ENCODE peak calls at places on chromosomes 1 and 21, in ten cellular contexts. One of them, this sample, is unnamed.

GRCh38 chr1:40848530-40849189 is 13.5 kb downstream of the CITED4 start:
- DNase-seq in OCI-LY7: peak
- DNase-seq in heart right ventricle: peak
- DNase-seq in WTC11: peak
- DNase-seq in upper lobe of right lung: peak
- DNase-seq in fibroblast of lung: peak
- DNase-seq in lung: peak
- DNase-seq in lower lobe of right lung: peak
- DNase-seq in left ventricle myocardium inferior: peak
- DNase-seq in spleen: peak
- DNase-seq in this sample: no peak

GRCh38 chr1:109498161-109498801 is 4.4 kb downstream of the CYB561D1 start:
- DNase-seq in OCI-LY7: peak
- DNase-seq in heart right ventricle: no peak
- DNase-seq in WTC11: peak
- DNase-seq in upper lobe of right lung: no peak
- DNase-seq in fibroblast of lung: peak
- DNase-seq in lung: no peak
- DNase-seq in lower lobe of right lung: no peak
- DNase-seq in left ventricle myocardium inferior: no peak
- DNase-seq in spleen: no peak
- DNase-seq in this sample: no peak

GRCh38 chr1:209885403-209886218 is 52.4 kb upstream of the SYT14 start:
- DNase-seq in OCI-LY7: no peak
- DNase-seq in heart right ventricle: no peak
- DNase-seq in WTC11: no peak
- DNase-seq in upper lobe of right lung: no peak
- DNase-seq in fibroblast of lung: peak
- DNase-seq in lung: no peak
- DNase-seq in lower lobe of right lung: no peak
- DNase-seq in left ventricle myocardium inferior: no peak
- DNase-seq in spleen: no peak
- DNase-seq in this sample: no peak

GRCh38 chr1:208837242-208837641 is 593.1 kb upstream of the PLXNA2 start:
- DNase-seq in OCI-LY7: no peak
- DNase-seq in heart right ventricle: no peak
- DNase-seq in WTC11: no peak
- DNase-seq in upper lobe of right lung: no peak
- DNase-seq in fibroblast of lung: no peak
- DNase-seq in lung: no peak
- DNase-seq in lower lobe of right lung: no peak
- DNase-seq in left ventricle myocardium inferior: no peak
- DNase-seq in spleen: no peak
- DNase-seq in this sample: no peak

GRCh38 chr1:70319750-70320149 is 34.8 kb downstream of the ANKRD13C start:
- DNase-seq in OCI-LY7: no peak
- DNase-seq in heart right ventricle: no peak
- DNase-seq in WTC11: no peak
- DNase-seq in upper lobe of right lung: no peak
- DNase-seq in fibroblast of lung: peak
- DNase-seq in lung: no peak
- DNase-seq in lower lobe of right lung: no peak
- DNase-seq in left ventricle myocardium inferior: no peak
- DNase-seq in spleen: no peak
- DNase-seq in this sample: no peak

GRCh38 chr1:62198781-62199125 is 4.1 kb downstream of the L1TD1 start:
- DNase-seq in OCI-LY7: no peak
- DNase-seq in heart right ventricle: no peak
- DNase-seq in WTC11: no peak
- DNase-seq in upper lobe of right lung: no peak
- DNase-seq in fibroblast of lung: peak
- DNase-seq in lung: no peak
- DNase-seq in lower lobe of right lung: no peak
- DNase-seq in left ventricle myocardium inferior: no peak
- DNase-seq in spleen: no peak
- DNase-seq in this sample: no peak

GRCh38 chr1:115320368-115320767 is 17.7 kb downstream of the NGF start:
- DNase-seq in OCI-LY7: no peak
- DNase-seq in heart right ventricle: no peak
- DNase-seq in WTC11: no peak
- DNase-seq in upper lobe of right lung: no peak
- DNase-seq in fibroblast of lung: no peak
- DNase-seq in lung: no peak
- DNase-seq in lower lobe of right lung: no peak
- DNase-seq in left ventricle myocardium inferior: no peak
- DNase-seq in spleen: no peak
- DNase-seq in this sample: no peak

GRCh38 chr1:170494369-170494768 is 37.6 kb upstream of the GORAB start:
- DNase-seq in OCI-LY7: no peak
- DNase-seq in heart right ventricle: no peak
- DNase-seq in WTC11: no peak
- DNase-seq in upper lobe of right lung: no peak
- DNase-seq in fibroblast of lung: peak
- DNase-seq in lung: no peak
- DNase-seq in lower lobe of right lung: no peak
- DNase-seq in left ventricle myocardium inferior: no peak
- DNase-seq in spleen: no peak
- DNase-seq in this sample: no peak

GRCh38 chr1:205929812-205930577 is 13.3 kb downstream of the SLC26A9 start:
- DNase-seq in OCI-LY7: no peak
- DNase-seq in heart right ventricle: no peak
- DNase-seq in WTC11: no peak
- DNase-seq in upper lobe of right lung: no peak
- DNase-seq in fibroblast of lung: no peak
- DNase-seq in lung: no peak
- DNase-seq in lower lobe of right lung: no peak
- DNase-seq in left ventricle myocardium inferior: no peak
- DNase-seq in spleen: peak
- DNase-seq in this sample: no peak

GRCh38 chr1:27374687-27375086 is at the start of gene FCN3:
- DNase-seq in OCI-LY7: no peak
- DNase-seq in heart right ventricle: no peak
- DNase-seq in WTC11: no peak
- DNase-seq in upper lobe of right lung: no peak
- DNase-seq in fibroblast of lung: no peak
- DNase-seq in lung: no peak
- DNase-seq in lower lobe of right lung: no peak
- DNase-seq in left ventricle myocardium inferior: no peak
- DNase-seq in spleen: no peak
- DNase-seq in this sample: no peak

GRCh38 chr1:17667641-17668040 is 87.5 kb upstream of the ACTL8 start:
- DNase-seq in OCI-LY7: no peak
- DNase-seq in heart right ventricle: no peak
- DNase-seq in WTC11: no peak
- DNase-seq in upper lobe of right lung: peak
- DNase-seq in fibroblast of lung: no peak
- DNase-seq in lung: peak
- DNase-seq in lower lobe of right lung: peak
- DNase-seq in left ventricle myocardium inferior: no peak
- DNase-seq in spleen: no peak
- DNase-seq in this sample: no peak

GRCh38 chr21:37450385-37451044 is 83.9 kb downstream of the DYRK1A start:
- DNase-seq in OCI-LY7: no peak
- DNase-seq in heart right ventricle: no peak
- DNase-seq in WTC11: no peak
- DNase-seq in upper lobe of right lung: no peak
- DNase-seq in fibroblast of lung: peak
- DNase-seq in lung: no peak
- DNase-seq in lower lobe of right lung: no peak
- DNase-seq in left ventricle myocardium inferior: no peak
- DNase-seq in spleen: no peak
- DNase-seq in this sample: no peak

GRCh38 chr1:51518730-51519047 is 377 bp downstream of the EPS15 start:
- DNase-seq in OCI-LY7: peak
- DNase-seq in heart right ventricle: peak
- DNase-seq in WTC11: peak
- DNase-seq in upper lobe of right lung: peak
- DNase-seq in fibroblast of lung: no peak
- DNase-seq in lung: no peak
- DNase-seq in lower lobe of right lung: peak
- DNase-seq in left ventricle myocardium inferior: peak
- DNase-seq in spleen: peak
- DNase-seq in this sample: no peak

GRCh38 chr21:45299026-45299863 is 11.6 kb upstream of the POFUT2 start:
- DNase-seq in OCI-LY7: no peak
- DNase-seq in heart right ventricle: peak
- DNase-seq in WTC11: no peak
- DNase-seq in upper lobe of right lung: no peak
- DNase-seq in fibroblast of lung: no peak
- DNase-seq in lung: no peak
- DNase-seq in lower lobe of right lung: peak
- DNase-seq in left ventricle myocardium inferior: peak
- DNase-seq in spleen: peak
- DNase-seq in this sample: peak

GRCh38 chr1:205950280-205950679 is 7.0 kb upstream of the SLC26A9 start:
- DNase-seq in OCI-LY7: no peak
- DNase-seq in heart right ventricle: peak
- DNase-seq in WTC11: no peak
- DNase-seq in upper lobe of right lung: no peak
- DNase-seq in fibroblast of lung: peak
- DNase-seq in lung: no peak
- DNase-seq in lower lobe of right lung: no peak
- DNase-seq in left ventricle myocardium inferior: no peak
- DNase-seq in spleen: no peak
- DNase-seq in this sample: no peak

GRCh38 chr1:56291374-56291841 is 288.0 kb downstream of the PLPP3 start:
- DNase-seq in OCI-LY7: no peak
- DNase-seq in heart right ventricle: peak
- DNase-seq in WTC11: peak
- DNase-seq in upper lobe of right lung: no peak
- DNase-seq in fibroblast of lung: no peak
- DNase-seq in lung: no peak
- DNase-seq in lower lobe of right lung: peak
- DNase-seq in left ventricle myocardium inferior: peak
- DNase-seq in spleen: no peak
- DNase-seq in this sample: no peak

GRCh38 chr1:11990303-11991032 is 10.2 kb downstream of the MFN2 start:
- DNase-seq in OCI-LY7: no peak
- DNase-seq in heart right ventricle: peak
- DNase-seq in WTC11: no peak
- DNase-seq in upper lobe of right lung: no peak
- DNase-seq in fibroblast of lung: peak
- DNase-seq in lung: peak
- DNase-seq in lower lobe of right lung: peak
- DNase-seq in left ventricle myocardium inferior: peak
- DNase-seq in spleen: no peak
- DNase-seq in this sample: no peak

GRCh38 chr1:231338270-231339128 is at the start of gene SPRTN:
- DNase-seq in OCI-LY7: peak
- DNase-seq in heart right ventricle: no peak
- DNase-seq in WTC11: peak
- DNase-seq in upper lobe of right lung: no peak
- DNase-seq in fibroblast of lung: no peak
- DNase-seq in lung: no peak
- DNase-seq in lower lobe of right lung: no peak
- DNase-seq in left ventricle myocardium inferior: no peak
- DNase-seq in spleen: no peak
- DNase-seq in this sample: peak
- TF ChIP-seq CTCF in OCI-LY7: no peak
- TF ChIP-seq CTCF in heart right ventricle: no peak
- TF ChIP-seq CTCF in WTC11: no peak
- TF ChIP-seq CTCF in upper lobe of right lung: no peak
- TF ChIP-seq CTCF in fibroblast of lung: no peak
- TF ChIP-seq CTCF in lung: no peak
- TF ChIP-seq CTCF in lower lobe of right lung: no peak
- TF ChIP-seq CTCF in left ventricle myocardium inferior: no peak
- TF ChIP-seq CTCF in spleen: no peak
- TF ChIP-seq CTCF in this sample: peak

GRCh38 chr1:152739841-152740240 is 18.0 kb upstream of the KPRP start:
- DNase-seq in OCI-LY7: no peak
- DNase-seq in heart right ventricle: no peak
- DNase-seq in WTC11: no peak
- DNase-seq in upper lobe of right lung: no peak
- DNase-seq in fibroblast of lung: no peak
- DNase-seq in lung: no peak
- DNase-seq in lower lobe of right lung: no peak
- DNase-seq in left ventricle myocardium inferior: no peak
- DNase-seq in spleen: no peak
- DNase-seq in this sample: no peak

DNA sequence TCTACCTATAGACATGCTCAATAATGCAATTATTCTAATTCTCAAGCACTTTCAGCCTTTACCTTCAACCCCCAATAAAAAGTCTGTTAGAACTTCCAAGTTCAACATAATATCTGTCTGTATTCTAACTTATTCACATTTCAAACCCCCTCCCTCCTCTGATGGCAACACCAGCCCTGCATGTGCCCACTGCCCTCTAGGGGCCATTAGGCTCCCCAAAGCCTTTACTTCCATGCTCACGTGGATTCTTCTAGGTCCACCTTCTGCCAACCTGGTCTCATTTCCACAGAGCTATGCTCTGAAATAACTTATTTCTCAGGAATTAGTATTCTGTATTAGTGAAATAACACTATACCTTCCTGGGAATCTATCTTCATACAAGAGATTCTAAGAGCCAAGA is 22.2 kb upstream of the KPRP start:
- DNase-seq in OCI-LY7: no peak
- DNase-seq in heart right ventricle: no peak
- DNase-seq in WTC11: no peak
- DNase-seq in upper lobe of right lung: no peak
- DNase-seq in fibroblast of lung: no peak
- DNase-seq in lung: no peak
- DNase-seq in lower lobe of right lung: no peak
- DNase-seq in left ventricle myocardium inferior: no peak
- DNase-seq in spleen: no peak
- DNase-seq in this sample: no peak
- TF ChIP-seq CTCF in OCI-LY7: peak
- TF ChIP-seq CTCF in heart right ventricle: no peak
- TF ChIP-seq CTCF in WTC11: no peak
- TF ChIP-seq CTCF in upper lobe of right lung: no peak
- TF ChIP-seq CTCF in fibroblast of lung: peak
- TF ChIP-seq CTCF in lung: no peak
- TF ChIP-seq CTCF in lower lobe of right lung: no peak
- TF ChIP-seq CTCF in left ventricle myocardium inferior: no peak
- TF ChIP-seq CTCF in spleen: no peak
- TF ChIP-seq CTCF in this sample: no peak

GRCh38 chr21:25910809-25911208 is 176.0 kb downstream of the GABPA start:
- DNase-seq in OCI-LY7: no peak
- DNase-seq in heart right ventricle: no peak
- DNase-seq in WTC11: no peak
- DNase-seq in upper lobe of right lung: no peak
- DNase-seq in fibroblast of lung: no peak
- DNase-seq in lung: no peak
- DNase-seq in lower lobe of right lung: no peak
- DNase-seq in left ventricle myocardium inferior: no peak
- DNase-seq in spleen: no peak
- DNase-seq in this sample: no peak
- TF ChIP-seq CTCF in OCI-LY7: no peak
- TF ChIP-seq CTCF in heart right ventricle: no peak
- TF ChIP-seq CTCF in WTC11: no peak
- TF ChIP-seq CTCF in upper lobe of right lung: no peak
- TF ChIP-seq CTCF in fibroblast of lung: no peak
- TF ChIP-seq CTCF in lung: no peak
- TF ChIP-seq CTCF in lower lobe of right lung: no peak
- TF ChIP-seq CTCF in left ventricle myocardium inferior: no peak
- TF ChIP-seq CTCF in spleen: no peak
- TF ChIP-seq CTCF in this sample: no peak

DNA sequence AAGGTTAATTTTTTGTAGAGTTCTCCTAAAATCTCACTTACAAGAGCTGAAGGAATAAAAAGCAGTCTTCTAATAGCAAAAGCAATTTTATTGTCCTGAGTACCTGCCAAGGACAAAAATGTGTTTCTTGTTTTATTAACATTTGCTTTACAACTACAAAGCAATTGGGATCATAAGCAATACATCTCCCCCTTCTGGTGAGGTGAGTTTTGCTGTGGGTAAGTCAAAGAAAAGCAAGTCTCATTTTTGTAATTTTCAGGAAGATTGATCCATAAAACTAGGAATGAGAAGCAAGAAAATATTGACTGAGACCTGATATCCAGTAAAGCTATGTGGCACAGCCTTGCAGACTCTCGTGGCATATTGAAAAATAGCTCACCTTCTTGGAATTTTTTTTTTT is 2162.7 kb downstream of the NCAM2 start:
- DNase-seq in OCI-LY7: no peak
- DNase-seq in heart right ventricle: no peak
- DNase-seq in WTC11: no peak
- DNase-seq in upper lobe of right lung: no peak
- DNase-seq in fibroblast of lung: no peak
- DNase-seq in lung: no peak
- DNase-seq in lower lobe of right lung: no peak
- DNase-seq in left ventricle myocardium inferior: no peak
- DNase-seq in spleen: no peak
- DNase-seq in this sample: no peak
- TF ChIP-seq CTCF in OCI-LY7: no peak
- TF ChIP-seq CTCF in heart right ventricle: no peak
- TF ChIP-seq CTCF in WTC11: no peak
- TF ChIP-seq CTCF in upper lobe of right lung: no peak
- TF ChIP-seq CTCF in fibroblast of lung: no peak
- TF ChIP-seq CTCF in lung: no peak
- TF ChIP-seq CTCF in lower lobe of right lung: no peak
- TF ChIP-seq CTCF in left ventricle myocardium inferior: no peak
- TF ChIP-seq CTCF in spleen: no peak
- TF ChIP-seq CTCF in this sample: peak

This sample was measured in chondrocyte.